ENCODE peak calls at places on chromosome 2, in five cellular contexts. L, Y, V, G and J are unnamed samples.

GRCh38 chr2:83578405-83578804 is 880.7 kb downstream of the SUCLG1 start:
- DNase-seq in L (no peak), Y (no peak), V (no peak), G (no peak), J (no peak)

GRCh38 chr2:10202136-10202535 is 79.6 kb downstream of the RRM2 start:
- DNase-seq in L (no peak), Y (no peak), V (no peak), G (no peak), J (no peak)

GRCh38 chr2:144519934-144520717 is at the start of gene ZEB2:
- DNase-seq in L (peak; percentile 86), Y (no peak), V (peak; percentile 63), G (peak; percentile 72), J (no peak)

GRCh38 chr2:1886405-1886992 is 142.2 kb upstream of the PXDN start:
- DNase-seq in L (no peak), Y (no peak), V (peak; percentile 83), G (no peak), J (no peak)

GRCh38 chr2:72859831-72860262 is 27.4 kb upstream of the SPR start:
- DNase-seq in L (no peak), Y (no peak), V (peak; percentile 65), G (peak; percentile 67), J (no peak)

GRCh38 chr2:199991691-199992090 is 36.3 kb downstream of the MAIP1 start:
- DNase-seq in L (no peak), Y (no peak), V (no peak), G (no peak), J (no peak)

GRCh38 chr2:31089645-31090044 is 48.6 kb downstream of the GALNT14 start:
- DNase-seq in L (no peak), Y (no peak), V (no peak), G (no peak), J (no peak)

GRCh38 chr2:215930505-215931233 is 82.7 kb downstream of the MREG start:
- DNase-seq in L (no peak), Y (no peak), V (no peak), G (no peak), J (no peak)

DNA sequence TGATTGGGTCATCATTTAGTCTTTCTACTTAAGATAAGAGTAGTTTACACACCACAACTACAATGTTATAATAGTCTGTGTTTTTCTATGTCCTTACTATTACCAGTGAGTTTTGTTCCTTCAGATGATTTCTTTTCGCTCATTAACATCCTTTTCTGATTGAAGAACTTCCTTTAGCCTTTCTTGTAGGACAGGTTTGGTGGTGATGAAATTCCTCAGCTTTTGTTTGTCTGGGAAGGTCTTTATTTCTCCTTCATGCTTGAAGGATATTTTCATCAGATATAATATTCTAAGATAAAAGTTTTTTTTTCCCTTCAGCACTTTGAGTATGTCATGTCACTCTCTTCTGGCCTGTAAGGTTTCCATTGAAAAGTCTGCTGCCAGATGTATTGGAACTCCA is 38.0 kb upstream of the SLC16A14 start:
- DNase-seq in L (no peak), Y (no peak), V (no peak), G (no peak), J (no peak)
- H3K9me3 ChIP-seq in L (no peaks in the 10 kb centered on the region), Y (peaks cover 7% of the 10 kb centered on the region), V (no peaks in the 10 kb centered on the region), G (no peaks in the 10 kb centered on the region), J (peaks cover 6% of the 10 kb centered on the region)

DNA sequence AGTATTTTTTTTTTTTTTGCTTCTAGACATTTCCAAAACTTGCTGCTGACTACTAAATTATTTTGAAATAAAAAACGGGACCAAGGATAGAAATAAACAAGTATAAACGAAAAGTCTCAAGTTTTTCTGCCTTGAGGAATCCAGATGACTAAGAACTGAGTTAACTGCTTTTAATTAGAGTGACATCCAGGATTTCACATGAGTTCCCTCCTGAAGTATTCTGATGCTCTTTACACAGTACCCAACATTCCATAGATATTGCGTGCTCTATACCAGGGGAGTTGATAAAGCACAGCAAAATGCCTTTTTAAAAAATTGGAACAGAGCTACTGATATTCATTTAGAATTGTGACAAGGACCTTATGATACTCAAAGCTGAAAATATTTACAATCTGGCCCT is 618.0 kb downstream of the CCDC85A start:
- DNase-seq in L (no peak), Y (no peak), V (no peak), G (no peak), J (no peak)
- H3K9me3 ChIP-seq in L (no peaks in the 10 kb centered on the region), Y (no peaks in the 10 kb centered on the region), V (no peaks in the 10 kb centered on the region), G (no peaks in the 10 kb centered on the region), J (no peaks in the 10 kb centered on the region)

GRCh38 chr2:102547462-102547861 is 71.9 kb upstream of the SLC9A2 start:
- DNase-seq in L (no peak), Y (no peak), V (no peak), G (no peak), J (no peak)
- H3K9me3 ChIP-seq in L (no peaks in the 10 kb centered on the region), Y (peaks cover 27% of the 10 kb centered on the region), V (no peaks in the 10 kb centered on the region), G (peaks cover 6% of the 10 kb centered on the region), J (peaks cover 20% of the 10 kb centered on the region)

DNA sequence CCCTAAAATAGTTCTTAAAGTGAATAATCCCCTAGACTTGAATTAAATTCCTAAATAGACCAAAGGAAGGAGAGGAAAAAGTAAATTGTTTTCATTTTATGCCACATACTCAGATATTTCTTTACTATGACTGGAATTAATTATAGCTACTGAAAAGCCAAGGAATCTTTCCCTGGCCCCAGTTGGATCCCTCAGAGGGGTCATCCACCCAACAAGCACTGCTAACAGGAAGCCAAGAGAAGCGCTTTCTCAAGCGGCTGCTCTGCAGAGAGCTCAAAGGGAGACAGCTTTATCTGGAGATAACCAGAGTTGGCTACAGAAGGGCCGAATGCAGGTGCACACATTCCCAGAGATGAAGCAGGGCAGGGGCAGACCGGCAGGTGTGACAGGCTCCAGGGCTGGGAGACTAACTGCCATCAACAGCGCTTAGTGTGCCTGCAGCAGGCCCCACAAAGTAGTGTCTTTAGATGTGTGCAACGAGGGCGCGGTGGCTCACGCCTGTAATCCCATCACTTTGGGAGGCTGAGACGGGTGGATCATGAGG is 51.1 kb downstream of the POLR1A start:
- DNase-seq in L (no peak), Y (no peak), V (no peak), G (no peak), J (no peak)
- H3K9me3 ChIP-seq in L (no peaks in the 10 kb centered on the region), Y (no peaks in the 10 kb centered on the region), V (no peaks in the 10 kb centered on the region), G (no peaks in the 10 kb centered on the region), J (no peaks in the 10 kb centered on the region)

DNA sequence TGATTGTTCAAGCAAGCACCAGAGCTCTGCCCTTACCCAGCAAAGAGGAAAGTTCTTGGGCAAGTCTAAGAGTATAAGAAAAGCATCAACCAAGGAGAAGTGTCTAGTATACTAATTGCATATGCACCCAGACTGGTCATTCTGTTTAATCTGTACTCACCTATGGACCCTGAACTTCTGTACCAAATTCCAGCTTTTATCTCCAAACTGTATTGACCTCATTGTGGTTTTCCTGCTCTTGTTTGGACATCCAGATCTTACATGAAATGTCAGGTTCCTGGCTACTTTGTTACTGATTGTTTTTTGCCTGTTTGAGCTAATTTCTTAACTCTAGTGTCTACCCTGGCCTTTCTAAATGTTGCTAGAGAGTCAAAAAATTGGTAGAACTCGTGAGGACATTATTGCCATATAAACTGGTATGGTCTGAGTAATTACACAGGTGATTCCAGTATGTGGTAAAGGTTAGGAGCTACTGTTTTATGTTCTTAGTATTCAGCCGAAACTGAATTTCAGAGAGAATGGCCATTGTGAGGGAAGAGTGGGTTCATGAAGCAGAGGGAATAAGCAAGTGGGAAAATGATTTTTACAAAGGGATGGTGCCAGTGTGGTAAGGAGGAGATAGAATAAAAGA is 146.3 kb downstream of the HNMT start:
- DNase-seq in L (no peak), Y (no peak), V (no peak), G (no peak), J (no peak)
- H3K9me3 ChIP-seq in L (no peaks in the 10 kb centered on the region), Y (no peaks in the 10 kb centered on the region), V (no peaks in the 10 kb centered on the region), G (no peaks in the 10 kb centered on the region), J (peaks cover 2% of the 10 kb centered on the region)

GRCh38 chr2:12858786-12859185 is 142.1 kb downstream of the TRIB2 start:
- DNase-seq in L (no peak), Y (no peak), V (no peak), G (no peak), J (no peak)
- H3K9me3 ChIP-seq in L (no peaks in the 10 kb centered on the region), Y (peaks cover 7% of the 10 kb centered on the region), V (peaks cover 5% of the 10 kb centered on the region), G (peaks cover under 1% of the 10 kb centered on the region), J (peaks cover under 1% of the 10 kb centered on the region)

DNA sequence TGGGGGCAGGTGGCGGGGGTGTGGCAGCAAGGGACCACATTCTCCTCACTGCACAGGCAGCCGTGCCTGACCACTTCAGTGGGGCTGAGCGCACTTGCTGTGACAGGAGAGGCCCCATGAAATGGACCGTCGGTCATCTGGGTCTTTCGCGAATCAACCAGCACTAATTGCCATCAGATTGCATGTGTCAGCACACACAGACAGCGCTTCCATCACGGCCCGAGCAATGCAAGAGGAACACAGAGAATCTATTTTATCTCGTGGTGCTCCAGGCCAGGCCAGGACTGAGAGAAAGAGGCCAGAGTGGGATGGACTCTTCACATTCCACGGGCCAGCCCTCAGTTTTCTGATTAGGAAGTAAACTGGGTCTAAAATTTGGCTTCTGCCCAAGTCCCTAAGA is 87.0 kb downstream of the EIPR1 start:
- DNase-seq in L (peak; percentile 44), Y (no peak), V (peak; percentile 85), G (no peak), J (no peak)
- H3K9me3 ChIP-seq in L (no peaks in the 10 kb centered on the region), Y (no peaks in the 10 kb centered on the region), V (no peaks in the 10 kb centered on the region), G (no peaks in the 10 kb centered on the region), J (no peaks in the 10 kb centered on the region)

GRCh38 chr2:14387332-14387731 is 245.2 kb upstream of the LRATD1 start:
- DNase-seq in L (no peak), Y (no peak), V (no peak), G (no peak), J (no peak)
- H3K9me3 ChIP-seq in L (no peaks in the 10 kb centered on the region), Y (no peaks in the 10 kb centered on the region), V (no peaks in the 10 kb centered on the region), G (no peaks in the 10 kb centered on the region), J (no peaks in the 10 kb centered on the region)

GRCh38 chr2:113709022-113709421 is 47.4 kb downstream of the SLC35F5 start:
- DNase-seq in L (no peak), Y (no peak), V (no peak), G (no peak), J (no peak)
- H3K9me3 ChIP-seq in L (no peaks in the 10 kb centered on the region), Y (no peaks in the 10 kb centered on the region), V (no peaks in the 10 kb centered on the region), G (no peaks in the 10 kb centered on the region), J (no peaks in the 10 kb centered on the region)

GRCh38 chr2:95215018-95215612 is 7.8 kb downstream of the ZNF892 start:
- DNase-seq in L (no peak), Y (no peak), V (no peak), G (no peak), J (no peak)

GRCh38 chr2:95220449-95220848 is 13.1 kb downstream of the ZNF892 start:
- DNase-seq in L (no peak), Y (no peak), V (no peak), G (no peak), J (no peak)
- H3K9me3 ChIP-seq in L (peaks cover 55% of the 10 kb centered on the region), Y (peaks cover 99% of the 10 kb centered on the region), V (peaks cover 4% of the 10 kb centered on the region), G (peaks cover 42% of the 10 kb centered on the region), J (peaks cover 84% of the 10 kb centered on the region)